ENCODE peak calls at places on chromosomes 4 and X, in eight cellular contexts. D is MG63, R is right atrium auricular region, I is epithelial cell of esophagus, Q is EH, X is left cardiac atrium, J is astrocyte of the spinal cord, G is glutamatergic neuron. B is an unnamed sample.

GRCh38 chr4:77449162-77449561 is 156.5 kb upstream of the CXCL13 start:
- DNase-seq in J (peak; percentile 7), X (no peak), R (no peak), G (no peak), I (no peak), D (peak; percentile 17), Q (no peak), B (no peak)

GRCh38 chrX:114221445-114221844 is 362.4 kb upstream of the HTR2C start:
- DNase-seq in R (no peak), X (no peak), G (no peak), J (no peak), D (no peak), Q (no peak), I (no peak), B (no peak)

GRCh38 chrX:20664774-20665173 is 398.1 kb upstream of the RPS6KA3 start:
- DNase-seq in I (no peak), Q (no peak), X (no peak), G (no peak), J (no peak), D (no peak), R (no peak), B (peak; percentile 12)

GRCh38 chr4:139279723-139280620 is at the start of gene MGARP:
- DNase-seq in J (no peak), D (peak; percentile 75), R (no peak), G (peak; percentile 64), X (peak; percentile 45), I (peak; percentile 44), Q (peak; percentile 50), B (peak; percentile 83)

GRCh38 chr4:70405765-70406164 is 8.0 kb downstream of the OPRPN start:
- DNase-seq in R (no peak), D (no peak), J (no peak), I (no peak), G (no peak), X (no peak), Q (no peak), B (no peak)

GRCh38 chr4:56731857-56732256 is 50.8 kb upstream of the HOPX start:
- DNase-seq in G (no peak), X (peak; percentile 47), I (no peak), Q (no peak), D (no peak), J (no peak), R (peak; percentile 60), B (no peak)

GRCh38 chr4:103786014-103786413 is 66.2 kb upstream of the TACR3 start:
- DNase-seq in J (peak; percentile 3), D (no peak), R (no peak), Q (no peak), X (no peak), I (peak; percentile 65), G (peak; percentile 16), B (peak; percentile 46)

GRCh38 chr4:24594887-24595286 is 10.5 kb upstream of the DHX15 start:
- DNase-seq in G (no peak), Q (peak; percentile 85), J (peak; percentile 78), I (peak; percentile 77), X (no peak), D (no peak), R (no peak), B (no peak)

GRCh38 chr4:16157609-16158503 is 68.4 kb downstream of the TAPT1 start:
- DNase-seq in D (no peak), Q (no peak), J (no peak), X (no peak), I (no peak), R (no peak), G (peak; percentile 45), B (no peak)

GRCh38 chr4:101790521-101791188 is at the start of gene BANK1:
- DNase-seq in J (peak; percentile 27), I (peak; percentile 27), X (peak; percentile 50), D (peak; percentile 51), R (no peak), G (peak; percentile 81), Q (peak; percentile 13), B (peak; percentile 85)

GRCh38 chr4:37951465-37952352 is 8.5 kb upstream of the PTTG2 start:
- DNase-seq in D (no peak), J (no peak), I (no peak), Q (no peak), G (no peak), X (no peak), R (no peak), B (no peak)

GRCh38 chrX:134676440-134676839 is 18.2 kb upstream of the PLAC1 start:
- DNase-seq in J (peak; percentile 64), X (no peak), Q (peak; percentile 85), G (no peak), D (no peak), I (peak; percentile 65), R (no peak), B (no peak)

GRCh38 chr4:5082381-5082780 is 31.1 kb downstream of the STK32B start:
- DNase-seq in R (no peak), G (no peak), I (no peak), X (no peak), J (peak; percentile 12), D (no peak), Q (peak; percentile 37), B (no peak)

GRCh38 chrX:13398073-13398823 is 78.4 kb upstream of the ATXN3L start:
- DNase-seq in I (peak; percentile 96), Q (peak; percentile 99), G (no peak), X (peak; percentile 57), D (peak; percentile 95), R (peak; percentile 83), J (peak; percentile 98), B (no peak)

GRCh38 chr4:63578383-63578782 is 830.9 kb downstream of the TECRL start:
- DNase-seq in Q (no peak), X (no peak), I (peak; percentile 1), J (no peak), D (no peak), R (no peak), G (no peak), B (no peak)

GRCh38 chrX:153488231-153488914 is 6.4 kb upstream of the BGN start:
- DNase-seq in G (no peak), D (peak; percentile 84), X (peak; percentile 78), Q (peak; percentile 81), J (peak; percentile 46), I (no peak), R (no peak), B (no peak)

GRCh38 chr4:89754531-89754930 is 82.4 kb downstream of the SNCA start:
- DNase-seq in X (no peak), Q (peak; percentile 20), R (no peak), D (no peak), I (peak; percentile 2), J (peak; percentile 50), G (no peak), B (no peak)